ENCODE peak calls at places on chromosomes 6 and 20, in nine cellular contexts. K, Y, Z, F, H, L, P, T and S are unnamed samples.

GRCh38 chr6:52543729-52544324 is 33.0 kb downstream of the TRAM2 start:
- DNase-seq in K (peak; percentile 73), Y (no peak), Z (peak; percentile 40), F (no peak), H (no peak), L (no peak), P (no peak), T (no peak), S (no peak)

GRCh38 chr6:45148278-45148677 is 179.9 kb upstream of the RUNX2 start:
- DNase-seq in K (peak; percentile 45), Y (no peak), Z (no peak), F (peak; percentile 9), H (peak; percentile 26), L (no peak), P (no peak), T (no peak), S (no peak)

GRCh38 chr6:89887452-89888137 is 6.7 kb upstream of the GJA10 start:
- DNase-seq in K (peak; percentile 22), Y (no peak), Z (no peak), F (no peak), H (no peak), L (no peak), P (peak; percentile 9), T (no peak), S (no peak)

GRCh38 chr20:29497261-29497671 is 1760.2 kb upstream of the DEFB115 start:
- DNase-seq in K (peak; percentile 52), Y (no peak), Z (peak; percentile 11), F (no peak), H (no peak), L (no peak), P (peak; percentile 22), T (no peak), S (no peak)

GRCh38 chr6:410555-411395 is 19.2 kb downstream of the IRF4 start:
- DNase-seq in K (no peak), Y (no peak), Z (no peak), F (no peak), H (no peak), L (no peak), P (no peak), T (no peak), S (no peak)

GRCh38 chr6:39072830-39073229 is 24.2 kb downstream of the GLP1R start:
- DNase-seq in K (no peak), Y (no peak), Z (no peak), F (no peak), H (no peak), L (no peak), P (no peak), T (peak; percentile 17), S (no peak)

GRCh38 chr6:82711105-82711829 is 347.6 kb downstream of the TPBG start:
- DNase-seq in K (no peak), Y (no peak), Z (no peak), F (no peak), H (no peak), L (no peak), P (no peak), T (no peak), S (no peak)

GRCh38 chr20:58556961-58557360 is 41.8 kb upstream of the APCDD1L start:
- DNase-seq in K (no peak), Y (no peak), Z (no peak), F (no peak), H (no peak), L (no peak), P (no peak), T (no peak), S (no peak)

GRCh38 chr6:110563711-110564110 is 87.3 kb upstream of the SLC22A16 start:
- DNase-seq in K (no peak), Y (no peak), Z (no peak), F (no peak), H (no peak), L (no peak), P (no peak), T (no peak), S (no peak)

GRCh38 chr6:69696273-69696672 is 100.5 kb downstream of the LMBRD1 start:
- DNase-seq in K (peak; percentile 28), Y (no peak), Z (no peak), F (peak; percentile 13), H (peak; percentile 7), L (no peak), P (no peak), T (no peak), S (peak; percentile 29)

GRCh38 chr6:32203435-32204267 is 11.2 kb upstream of the GPSM3 start:
- DNase-seq in K (peak; percentile 6), Y (no peak), Z (no peak), F (no peak), H (no peak), L (no peak), P (no peak), T (no peak), S (no peak)

GRCh38 chr6:166936079-166936787 is 20.1 kb downstream of the RNASET2 start:
- DNase-seq in K (peak; percentile 44), Y (no peak), Z (no peak), F (no peak), H (no peak), L (no peak), P (no peak), T (no peak), S (no peak)

GRCh38 chr20:61584851-61585250 is 332.8 kb downstream of the CDH4 start:
- DNase-seq in K (no peak), Y (no peak), Z (peak; percentile 66), F (no peak), H (no peak), L (no peak), P (no peak), T (no peak), S (no peak)

GRCh38 chr6:67916389-67916788 is 718.7 kb upstream of the ADGRB3 start:
- DNase-seq in K (peak; percentile 68), Y (no peak), Z (no peak), F (peak; percentile 68), H (no peak), L (no peak), P (no peak), T (no peak), S (peak; percentile 55)

GRCh38 chr6:19312291-19312978 is 524.7 kb upstream of the ID4 start:
- DNase-seq in K (no peak), Y (no peak), Z (no peak), F (no peak), H (no peak), L (no peak), P (no peak), T (no peak), S (no peak)

GRCh38 chr6:42724825-42725224 is 2.4 kb upstream of the PRPH2 start:
- DNase-seq in K (no peak), Y (no peak), Z (no peak), F (no peak), H (no peak), L (no peak), P (no peak), T (no peak), S (no peak)

GRCh38 chr6:42727627-42728026 is 5.2 kb upstream of the PRPH2 start:
- DNase-seq in K (peak; percentile 33), Y (peak; percentile 31), Z (no peak), F (no peak), H (no peak), L (no peak), P (no peak), T (no peak), S (no peak)

GRCh38 chr6:42727084-42727601 is 4.7 kb upstream of the PRPH2 start:
- DNase-seq in K (peak; percentile 41), Y (peak; percentile 44), Z (peak; percentile 47), F (no peak), H (no peak), L (no peak), P (peak; percentile 30), T (peak; percentile 25), S (no peak)

GRCh38 chr6:42726026-42726425 is 3.6 kb upstream of the PRPH2 start:
- DNase-seq in K (no peak), Y (no peak), Z (no peak), F (no peak), H (no peak), L (no peak), P (no peak), T (no peak), S (no peak)

GRCh38 chr6:42726485-42727083 is 4.2 kb upstream of the PRPH2 start:
- DNase-seq in K (peak; percentile 96), Y (peak; percentile 63), Z (peak; percentile 42), F (peak; percentile 89), H (peak; percentile 64), L (peak; percentile 87), P (peak; percentile 37), T (peak; percentile 81), S (peak; percentile 62)
- H3K4me3 ChIP-seq in K (peak overlapping the region; percentile 53), Y (peak overlapping the region; percentile 75), Z (peak overlapping the region; percentile 47), F (peak overlapping the region; percentile 24), H (peak overlapping the region; percentile 33), L (peak overlapping the region; percentile 40), P (peak overlapping the region; percentile 50), T (peak overlapping the region; percentile 54), S (peak overlapping the region; percentile 52)

DNA sequence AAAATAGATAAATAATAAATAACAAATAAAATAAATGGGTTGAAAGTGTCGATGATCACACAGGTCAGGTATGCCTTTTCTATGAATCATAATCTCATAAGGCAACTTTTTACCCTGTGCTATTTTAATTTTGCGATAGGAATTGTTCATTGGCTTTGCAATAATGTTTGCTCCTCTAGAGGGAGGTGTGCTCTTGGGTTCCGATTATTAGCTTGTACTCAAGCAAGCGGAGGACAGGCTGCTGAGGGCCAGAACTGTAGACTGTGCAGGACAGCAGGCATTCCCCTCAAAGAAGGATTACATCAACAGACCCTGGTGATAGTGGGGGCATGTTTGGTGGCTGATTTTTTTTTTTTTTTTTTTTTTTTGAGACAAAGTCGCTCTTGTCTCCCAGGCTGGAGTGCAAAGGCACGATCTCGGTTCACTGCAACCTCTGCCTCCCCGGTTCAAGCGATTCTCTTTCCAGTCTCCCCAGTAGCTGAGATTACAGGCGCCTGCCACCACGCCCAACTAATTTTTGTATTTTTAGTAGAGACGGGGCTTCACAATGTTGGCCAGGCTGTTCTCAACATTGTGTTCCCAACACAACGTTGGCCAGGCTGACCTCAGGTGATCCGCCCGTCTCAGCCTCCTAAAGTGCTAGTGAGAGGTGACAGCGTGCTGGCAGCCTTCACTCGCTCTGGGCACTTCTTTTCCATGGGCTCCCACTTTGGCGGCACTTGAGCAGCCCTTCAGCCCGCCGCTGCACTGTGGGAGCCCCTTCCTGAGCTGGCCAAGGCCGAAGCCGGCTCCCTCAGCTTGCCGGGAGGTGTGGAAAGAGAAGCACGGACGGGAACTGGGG is 35.6 kb downstream of the RIOK1 start:
- DNase-seq in K (peak; percentile 75), Y (no peak), Z (peak; percentile 67), F (no peak), H (peak; percentile 86), L (no peak), P (no peak), T (no peak), S (peak; percentile 35)
- TF ChIP-seq CTCF in K (peak; percentile 75), Y (no peak), Z (peak; percentile 53), F (peak; percentile 46), H (peak; percentile 78), L (peak; percentile 53), P (peak; percentile 38), T (peak; percentile 17), S (peak; percentile 66)

DNA sequence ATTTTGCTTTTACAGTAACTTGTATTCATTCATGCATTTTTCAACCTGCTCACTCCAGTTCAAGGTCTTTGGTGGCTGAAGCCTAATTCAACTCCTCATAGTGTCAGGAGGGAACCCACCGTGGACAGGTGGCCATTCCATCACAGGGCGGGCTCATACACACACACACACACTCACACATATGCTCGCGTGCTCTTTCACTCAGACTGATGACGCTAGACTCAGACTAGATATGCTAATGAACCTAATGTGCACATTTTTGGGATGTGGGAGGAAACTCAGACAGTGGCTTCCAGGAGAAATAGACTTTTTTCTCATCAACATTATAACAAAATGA is 56.7 kb downstream of the TRIM27 start:
- DNase-seq in K (peak; percentile 1), Y (no peak), Z (no peak), F (no peak), H (no peak), L (no peak), P (no peak), T (no peak), S (no peak)
- H3K4me3 ChIP-seq in K (peak overlapping the region; percentile 72), Y (peak overlapping the region; percentile 74), Z (peak overlapping the region; percentile 55), F (peak overlapping the region; percentile 54), H (peak overlapping the region; percentile 54), L (peak overlapping the region; percentile 76), P (peak overlapping the region; percentile 74), T (peak overlapping the region; percentile 78), S (peak overlapping the region; percentile 55)

GRCh38 chr6:41306187-41306854 is 19.8 kb upstream of the TREM1 start:
- DNase-seq in K (peak; percentile 74), Y (no peak), Z (no peak), F (peak; percentile 36), H (peak; percentile 52), L (no peak), P (no peak), T (peak; percentile 53), S (peak; percentile 11)
- TF ChIP-seq CTCF in K (peak; percentile 68), Y (peak; percentile 64), Z (peak; percentile 59), F (peak; percentile 47), H (peak; percentile 54), L (peak; percentile 64), P (peak; percentile 57), T (peak; percentile 33), S (peak; percentile 65)